ENCODE peak calls at places on chromosomes 16 and 17, in seven cellular contexts. J is psoas muscle, H is lower lobe of right lung, Q is H9, N is IMR-90, C is epithelial cell of proximal tubule, I is RWPE1. G is an unnamed sample.

GRCh38 chr17:60573139-60573975 is 26.6 kb upstream of the PPM1D start:
- DNase-seq in J (no peak), H (no peak), Q (no peak), N (peak), C (peak), I (no peak), G (no peak)

GRCh38 chr17:49486012-49486641 is 9.0 kb upstream of the NGFR start:
- DNase-seq in J (peak), H (no peak), Q (peak), N (no peak), C (no peak), I (no peak), G (peak)

GRCh38 chr17:58054641-58055040 is 28.6 kb upstream of the DYNLL2 start:
- DNase-seq in J (peak), H (no peak), Q (no peak), N (no peak), C (no peak), I (no peak), G (no peak)

GRCh38 chr16:3186946-3187690 is 886 bp upstream of the OR1F1 start:
- DNase-seq in J (no peak), H (no peak), Q (no peak), N (no peak), C (no peak), I (no peak), G (no peak)

GRCh38 chr17:48610282-48611211 is at the start of gene HOXB7:
- DNase-seq in J (peak), H (peak), Q (peak), N (peak), C (no peak), I (peak), G (peak)

GRCh38 chr17:67639997-67640396 is 77.7 kb upstream of the NOL11 start:
- DNase-seq in J (no peak), H (no peak), Q (no peak), N (no peak), C (no peak), I (no peak), G (no peak)

GRCh38 chr17:76868669-76869208 is 535 bp downstream of the MGAT5B start:
- DNase-seq in J (no peak), H (no peak), Q (no peak), N (no peak), C (no peak), I (no peak), G (no peak)

GRCh38 chr16:67930678-67931211 is 917 bp downstream of the CTRL start:
- DNase-seq in J (no peak), H (no peak), Q (no peak), N (no peak), C (no peak), I (no peak), G (no peak)

GRCh38 chr17:46832945-46833839 is 14.7 kb upstream of the WNT3 start:
- DNase-seq in J (no peak), H (peak), Q (peak), N (peak), C (peak), I (no peak), G (no peak)

GRCh38 chr16:764848-765487 is 4.4 kb downstream of the MSLN start:
- DNase-seq in J (no peak), H (no peak), Q (no peak), N (no peak), C (no peak), I (no peak), G (no peak)

GRCh38 chr16:60905806-60906205 is 1130.4 kb downstream of the CDH8 start:
- DNase-seq in J (no peak), H (no peak), Q (no peak), N (no peak), C (no peak), I (no peak), G (no peak)

GRCh38 chr17:28466001-28466400 is 7.4 kb upstream of the SLC13A2 start:
- DNase-seq in J (no peak), H (no peak), Q (no peak), N (no peak), C (no peak), I (no peak), G (no peak)

GRCh38 chr17:66578781-66579489 is 256.0 kb upstream of the CACNG5 start:
- DNase-seq in J (no peak), H (no peak), Q (peak), N (no peak), C (no peak), I (no peak), G (no peak)

GRCh38 chr16:14302399-14303181 is 231.5 kb downstream of the MRTFB start:
- DNase-seq in J (peak), H (no peak), Q (peak), N (no peak), C (no peak), I (no peak), G (peak)

GRCh38 chr16:85539629-85540291 is 73.4 kb upstream of the GSE1 start:
- DNase-seq in J (no peak), H (no peak), Q (no peak), N (no peak), C (no peak), I (no peak), G (no peak)

GRCh38 chr16:10386517-10387377 is 886 bp downstream of the ATF7IP2 start:
- DNase-seq in J (no peak), H (no peak), Q (no peak), N (peak), C (no peak), I (no peak), G (no peak)

GRCh38 chr16:66364117-66364958 is 2.2 kb upstream of the CDH5 start:
- DNase-seq in J (peak), H (peak), Q (no peak), N (no peak), C (no peak), I (no peak), G (peak)

GRCh38 chr17:81870155-81870977 is 771 bp downstream of the ARHGDIA start:
- DNase-seq in J (peak), H (peak), Q (peak), N (peak), C (no peak), I (no peak), G (peak)

GRCh38 chr16:12086861-12087260 is 110.3 kb downstream of the SNX29 start:
- DNase-seq in J (no peak), H (no peak), Q (no peak), N (no peak), C (no peak), I (no peak), G (no peak)

GRCh38 chr17:47705536-47706481 is 11.8 kb downstream of the TBKBP1 start:
- DNase-seq in J (no peak), H (peak), Q (no peak), N (no peak), C (no peak), I (no peak), G (no peak)

GRCh38 chr16:81318711-81319110 is 3.9 kb downstream of the GAN start:
- DNase-seq in J (no peak), H (no peak), Q (no peak), N (no peak), C (no peak), I (no peak), G (no peak)

GRCh38 chr16:23557779-23558330 is 328 bp downstream of the UBFD1 start:
- DNase-seq in J (peak), H (no peak), Q (peak), N (peak), C (no peak), I (no peak), G (peak)

GRCh38 chr16:3246876-3247275 is 9.6 kb downstream of the MEFV start:
- DNase-seq in J (no peak), H (no peak), Q (no peak), N (no peak), C (no peak), I (no peak), G (no peak)

GRCh38 chr16:1152123-1152638 is 725 bp upstream of the CACNA1H start:
- DNase-seq in J (no peak), H (no peak), Q (peak), N (no peak), C (no peak), I (no peak), G (peak)

GRCh38 chr16:20773679-20774078 is 9.9 kb downstream of the ACSM3 start:
- DNase-seq in J (no peak), H (no peak), Q (no peak), N (no peak), C (no peak), I (no peak), G (no peak)

DNA sequence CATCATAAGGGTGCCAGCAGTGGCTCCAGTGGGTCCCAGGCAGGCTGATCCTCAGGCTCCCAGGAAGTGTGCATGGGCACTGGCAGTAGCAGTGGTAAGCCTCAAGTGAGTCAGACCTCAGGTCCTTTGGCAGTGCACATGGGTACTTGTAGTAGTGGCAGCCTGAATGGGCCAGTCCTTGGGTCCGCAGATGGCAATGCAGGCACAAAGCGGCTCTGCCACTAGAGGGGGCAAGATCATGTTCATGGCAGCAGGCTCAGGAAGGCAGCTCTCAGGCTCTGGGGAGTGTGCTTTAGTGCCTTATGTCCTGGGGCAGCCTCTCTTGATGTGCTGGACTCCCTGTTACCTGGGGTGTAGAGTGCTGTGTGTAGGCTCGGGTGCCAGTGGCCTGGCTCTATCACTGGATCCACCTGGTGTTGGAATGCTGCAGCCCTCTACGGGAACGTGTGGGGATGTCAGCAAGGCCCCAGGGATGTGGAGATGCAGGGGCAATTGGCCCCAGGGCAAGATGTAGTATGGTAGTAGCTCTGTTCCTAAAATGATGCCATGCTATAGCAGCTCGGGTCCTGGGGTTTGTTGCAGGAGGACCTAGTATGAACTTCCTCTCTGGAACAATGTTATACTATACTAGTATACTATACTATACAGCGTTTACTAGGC is 11.0 kb downstream of the ACSM3 start:
- DNase-seq in J (peak), H (peak), Q (peak), N (peak), C (no peak), I (peak), G (peak)
- TF ChIP-seq CTCF in J (peak), H (peak), Q (peak), N (peak), C (peak), I (peak), G (peak)

DNA sequence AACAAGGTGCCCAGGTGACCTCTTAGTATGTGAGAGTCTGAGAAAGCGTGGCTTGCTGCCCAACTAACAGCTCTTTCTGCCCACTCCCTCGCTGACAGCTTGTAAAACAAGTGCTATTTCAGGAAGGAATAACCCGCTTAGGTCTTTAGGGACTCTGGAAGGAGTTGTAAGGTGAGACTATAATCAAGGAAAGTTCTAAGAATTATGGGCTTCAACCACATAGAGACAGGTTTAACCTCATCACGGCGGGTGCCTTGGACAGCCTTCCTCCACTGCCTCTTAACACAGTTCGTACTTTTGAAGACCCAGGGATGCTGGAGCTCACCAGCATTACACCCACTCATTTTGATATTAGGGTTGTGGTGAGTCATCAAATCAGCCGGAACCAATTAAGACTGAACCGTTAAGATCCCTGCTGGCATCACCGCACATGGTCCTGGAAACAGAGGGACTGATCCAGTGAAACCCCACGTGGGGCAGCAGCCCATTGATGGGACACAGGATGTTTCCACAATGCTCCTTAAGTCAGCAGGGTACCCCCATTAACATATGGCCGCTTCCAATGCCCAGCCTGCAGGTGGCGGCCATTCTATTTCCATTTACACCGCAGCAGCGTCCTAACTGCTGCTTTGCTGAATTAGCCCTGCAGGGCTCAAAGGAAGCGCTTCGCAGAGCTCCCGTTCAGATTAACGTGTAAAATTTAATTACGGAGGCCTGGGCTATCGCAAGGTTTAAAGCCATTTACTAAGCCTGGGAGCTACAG is 176.6 kb upstream of the SDK2 start:
- DNase-seq in J (no peak), H (no peak), Q (peak), N (no peak), C (no peak), I (no peak), G (peak)
- TF ChIP-seq CTCF in J (no peak), H (peak), Q (peak), N (no peak), C (peak), I (no peak), G (peak)

DNA sequence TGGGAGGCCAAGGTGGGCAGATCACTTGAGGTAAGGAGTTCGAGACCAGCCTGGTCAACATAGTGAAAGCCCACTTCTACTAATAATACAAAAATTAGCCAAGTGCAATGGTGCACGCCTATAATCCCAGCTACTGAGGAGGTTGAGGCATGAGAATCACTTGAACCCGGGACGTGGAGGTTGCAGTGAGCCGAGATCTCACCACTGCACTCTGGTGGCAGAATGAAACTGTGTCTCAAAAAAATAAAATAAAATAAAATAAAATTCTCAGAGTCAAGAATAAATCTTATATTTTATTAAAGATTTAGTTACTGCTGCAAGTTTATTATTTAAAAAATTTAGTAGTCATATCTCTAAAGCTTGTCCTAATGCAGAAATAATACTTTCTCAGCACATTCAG is 29.7 kb downstream of the ARL4D start:
- DNase-seq in J (no peak), H (no peak), Q (no peak), N (no peak), C (no peak), I (no peak), G (no peak)
- TF ChIP-seq CTCF in J (no peak), H (no peak), Q (peak), N (peak), C (peak), I (peak), G (no peak)

DNA sequence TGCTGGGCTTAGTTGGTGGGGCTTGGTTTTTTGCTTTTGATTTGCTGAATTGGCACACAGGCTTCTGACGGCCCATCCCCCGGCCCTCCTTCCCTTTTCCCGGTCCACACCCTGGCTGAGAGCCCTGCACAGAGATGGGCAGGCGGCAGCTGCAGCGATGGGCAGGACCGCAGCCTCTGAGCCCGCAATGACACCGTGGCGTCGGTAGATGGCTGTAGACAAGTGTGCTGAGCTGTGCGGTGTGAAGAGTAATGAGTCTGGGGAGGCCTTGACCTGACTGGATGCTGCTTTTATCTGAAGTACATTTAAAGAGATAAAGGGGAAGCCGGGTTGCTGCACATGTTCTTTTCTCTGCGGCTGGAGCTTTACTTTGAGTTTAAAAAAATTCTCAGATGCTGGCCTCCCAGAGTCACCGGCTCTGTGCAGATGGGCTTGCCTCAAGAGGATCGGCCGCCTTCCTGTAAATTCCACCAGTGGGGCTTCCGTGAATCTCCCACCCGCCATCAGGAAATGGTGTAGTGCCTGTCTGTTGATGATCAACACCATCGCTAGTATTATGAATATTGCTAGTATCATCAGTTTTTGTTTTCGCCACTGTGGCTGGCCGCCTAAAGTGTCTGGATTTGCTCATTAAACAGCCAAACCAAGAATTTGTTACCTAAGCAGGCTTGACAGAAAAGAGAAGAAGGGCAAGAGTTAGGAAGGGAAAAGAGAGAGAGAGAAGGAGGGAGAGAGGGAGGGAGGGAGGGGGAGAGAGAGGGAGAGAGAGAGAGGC is 245.6 kb upstream of the RBFOX1 start:
- DNase-seq in J (peak), H (no peak), Q (peak), N (no peak), C (no peak), I (no peak), G (peak)
- TF ChIP-seq CTCF in J (peak), H (no peak), Q (peak), N (no peak), C (peak), I (no peak), G (peak)

GRCh38 chr16:16045879-16046278 is 96.5 kb downstream of the ABCC1 start:
- DNase-seq in J (no peak), H (no peak), Q (peak), N (no peak), C (no peak), I (no peak), G (peak)
- TF ChIP-seq CTCF in J (peak), H (no peak), Q (peak), N (peak), C (peak), I (no peak), G (peak)

GRCh38 chr16:30378236-30379164 is 3.9 kb downstream of the SEPTIN1 start:
- DNase-seq in J (peak), H (peak), Q (peak), N (peak), C (no peak), I (peak), G (peak)
- TF ChIP-seq CTCF in J (peak), H (peak), Q (peak), N (peak), C (peak), I (no peak), G (no peak)

GRCh38 chr17:73211745-73212144 is 18.9 kb downstream of the COG1 start:
- DNase-seq in J (peak), H (no peak), Q (no peak), N (no peak), C (no peak), I (no peak), G (no peak)

GRCh38 chr17:73205326-73205980 is 12.6 kb downstream of the COG1 start:
- DNase-seq in J (peak), H (no peak), Q (no peak), N (no peak), C (no peak), I (no peak), G (no peak)

GRCh38 chr17:73210002-73210678 is 17.3 kb downstream of the COG1 start:
- DNase-seq in J (no peak), H (no peak), Q (no peak), N (no peak), C (no peak), I (peak), G (no peak)

GRCh38 chr17:73208139-73208827 is 15.4 kb downstream of the COG1 start:
- DNase-seq in J (peak), H (no peak), Q (no peak), N (no peak), C (no peak), I (no peak), G (no peak)

DNA sequence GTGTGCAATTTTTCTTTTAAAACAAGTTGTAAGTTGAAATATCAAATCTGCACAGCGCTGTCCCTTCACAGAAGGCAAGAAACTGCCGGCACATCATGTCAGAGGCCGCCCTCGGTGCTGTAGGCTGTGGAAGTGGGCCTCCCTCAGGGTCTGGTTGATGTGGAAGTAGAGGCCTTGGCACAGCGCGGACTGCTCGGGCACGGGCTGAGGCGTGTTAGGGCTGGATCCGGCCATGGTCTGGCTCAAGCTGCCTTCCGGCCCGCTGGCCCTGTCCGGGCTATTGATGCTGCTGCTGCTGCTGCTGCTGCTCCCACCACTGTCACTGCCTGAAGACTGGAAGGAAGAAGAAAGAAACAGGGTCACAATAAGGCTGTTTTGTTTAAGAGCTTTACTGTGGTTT is 16.6 kb downstream of the COG1 start:
- DNase-seq in J (peak), H (no peak), Q (no peak), N (no peak), C (no peak), I (no peak), G (no peak)
- TF ChIP-seq CTCF in J (no peak), H (no peak), Q (no peak), N (no peak), C (no peak), I (no peak), G (no peak)

GRCh38 chr16:84047206-84047605 is 4.6 kb upstream of the SLC38A8 start:
- DNase-seq in J (no peak), H (peak), Q (no peak), N (no peak), C (no peak), I (no peak), G (no peak)

GRCh38 chr16:84047626-84048025 is 5.0 kb upstream of the SLC38A8 start:
- DNase-seq in J (no peak), H (peak), Q (no peak), N (no peak), C (no peak), I (no peak), G (no peak)

GRCh38 chr16:84048871-84049270 is 6.3 kb upstream of the SLC38A8 start:
- DNase-seq in J (no peak), H (no peak), Q (no peak), N (no peak), C (no peak), I (no peak), G (no peak)

GRCh38 chr16:84049403-84050060 is 6.9 kb upstream of the SLC38A8 start:
- DNase-seq in J (no peak), H (peak), Q (no peak), N (no peak), C (no peak), I (no peak), G (no peak)

DNA sequence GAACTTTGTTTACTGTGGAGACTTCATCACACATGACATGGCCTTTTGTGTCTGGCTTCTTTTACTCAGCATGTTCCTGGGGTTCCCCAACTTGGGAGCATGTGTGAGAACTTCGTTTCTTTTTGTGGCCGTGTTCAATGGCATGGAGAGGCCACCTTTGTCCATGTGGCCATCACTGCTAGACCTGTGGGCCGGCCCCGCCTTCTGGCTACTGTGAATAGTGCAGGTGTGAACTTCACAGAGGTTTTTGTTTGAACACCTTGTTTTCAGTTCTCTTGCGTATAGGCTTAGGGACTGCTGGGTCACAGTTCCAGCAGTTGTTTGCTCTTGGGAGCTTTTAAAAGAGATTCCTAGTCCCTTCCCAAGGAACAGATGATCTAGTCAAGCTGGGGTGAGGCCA is 5.7 kb upstream of the SLC38A8 start:
- DNase-seq in J (no peak), H (peak), Q (peak), N (no peak), C (no peak), I (no peak), G (no peak)
- TF ChIP-seq CTCF in J (no peak), H (no peak), Q (peak), N (no peak), C (peak), I (no peak), G (peak)

G was measured in nephron progenitor cell.